ENCODE peak calls at places on chromosome 2, in nine cellular contexts. One of them, this sample, is unnamed.

GRCh38 chr2:84338069-84338468 is 121.0 kb downstream of the SUCLG1 start:
- DNase-seq in A549: no peak
- DNase-seq in K562: no peak
- DNase-seq in adrenal gland: no peak
- DNase-seq in HCT116: no peak
- DNase-seq in body of pancreas: no peak
- DNase-seq in endothelial cell of umbilical vein: no peak
- DNase-seq in suprapubic skin: no peak
- DNase-seq in transverse colon: no peak
- DNase-seq in this sample: no peak

GRCh38 chr2:96631804-96632435 is 6.2 kb downstream of the KANSL3 start:
- DNase-seq in A549: no peak
- DNase-seq in K562: no peak
- DNase-seq in adrenal gland: no peak
- DNase-seq in HCT116: no peak
- DNase-seq in body of pancreas: no peak
- DNase-seq in endothelial cell of umbilical vein: no peak
- DNase-seq in suprapubic skin: no peak
- DNase-seq in transverse colon: no peak
- DNase-seq in this sample: peak

GRCh38 chr2:205435970-205436369 is 246.3 kb upstream of the NRP2 start:
- DNase-seq in A549: no peak
- DNase-seq in K562: no peak
- DNase-seq in adrenal gland: no peak
- DNase-seq in HCT116: no peak
- DNase-seq in body of pancreas: no peak
- DNase-seq in endothelial cell of umbilical vein: peak
- DNase-seq in suprapubic skin: no peak
- DNase-seq in transverse colon: no peak
- DNase-seq in this sample: no peak

GRCh38 chr2:75592888-75593287 is 32.1 kb upstream of the EVA1A start:
- DNase-seq in A549: no peak
- DNase-seq in K562: no peak
- DNase-seq in adrenal gland: no peak
- DNase-seq in HCT116: no peak
- DNase-seq in body of pancreas: no peak
- DNase-seq in endothelial cell of umbilical vein: no peak
- DNase-seq in suprapubic skin: no peak
- DNase-seq in transverse colon: no peak
- DNase-seq in this sample: no peak

GRCh38 chr2:113155331-113155730 is 18.4 kb upstream of the PSD4 start:
- DNase-seq in A549: no peak
- DNase-seq in K562: no peak
- DNase-seq in adrenal gland: no peak
- DNase-seq in HCT116: no peak
- DNase-seq in body of pancreas: no peak
- DNase-seq in endothelial cell of umbilical vein: no peak
- DNase-seq in suprapubic skin: no peak
- DNase-seq in transverse colon: no peak
- DNase-seq in this sample: no peak

GRCh38 chr2:131062066-131062465 is 31.2 kb downstream of the FAM168B start:
- DNase-seq in A549: no peak
- DNase-seq in K562: no peak
- DNase-seq in adrenal gland: no peak
- DNase-seq in HCT116: no peak
- DNase-seq in body of pancreas: no peak
- DNase-seq in endothelial cell of umbilical vein: peak
- DNase-seq in suprapubic skin: no peak
- DNase-seq in transverse colon: no peak
- DNase-seq in this sample: no peak

GRCh38 chr2:68776124-68776523 is 41.5 kb downstream of the ARHGAP25 start:
- DNase-seq in A549: no peak
- DNase-seq in K562: peak
- DNase-seq in adrenal gland: no peak
- DNase-seq in HCT116: no peak
- DNase-seq in body of pancreas: no peak
- DNase-seq in endothelial cell of umbilical vein: no peak
- DNase-seq in suprapubic skin: no peak
- DNase-seq in transverse colon: no peak
- DNase-seq in this sample: no peak

GRCh38 chr2:54656863-54657262 is 66.6 kb upstream of the EML6 start:
- DNase-seq in A549: no peak
- DNase-seq in K562: no peak
- DNase-seq in adrenal gland: no peak
- DNase-seq in HCT116: no peak
- DNase-seq in body of pancreas: no peak
- DNase-seq in endothelial cell of umbilical vein: no peak
- DNase-seq in suprapubic skin: no peak
- DNase-seq in transverse colon: no peak
- DNase-seq in this sample: no peak

GRCh38 chr2:172724724-172725123 is 10.9 kb upstream of the RAPGEF4 start:
- DNase-seq in A549: no peak
- DNase-seq in K562: no peak
- DNase-seq in adrenal gland: no peak
- DNase-seq in HCT116: no peak
- DNase-seq in body of pancreas: no peak
- DNase-seq in endothelial cell of umbilical vein: no peak
- DNase-seq in suprapubic skin: no peak
- DNase-seq in transverse colon: no peak
- DNase-seq in this sample: no peak

GRCh38 chr2:146844226-146844990 is 1000.4 kb upstream of the ACVR2A start:
- DNase-seq in A549: no peak
- DNase-seq in K562: no peak
- DNase-seq in adrenal gland: no peak
- DNase-seq in HCT116: no peak
- DNase-seq in body of pancreas: no peak
- DNase-seq in endothelial cell of umbilical vein: no peak
- DNase-seq in suprapubic skin: no peak
- DNase-seq in transverse colon: no peak
- DNase-seq in this sample: no peak

GRCh38 chr2:132276571-132276981 is 114.8 kb upstream of the ANKRD30BL start:
- DNase-seq in A549: no peak
- DNase-seq in K562: no peak
- DNase-seq in adrenal gland: no peak
- DNase-seq in HCT116: no peak
- DNase-seq in body of pancreas: no peak
- DNase-seq in endothelial cell of umbilical vein: no peak
- DNase-seq in suprapubic skin: no peak
- DNase-seq in transverse colon: no peak
- DNase-seq in this sample: no peak

GRCh38 chr2:61493523-61493942 is 22.6 kb upstream of the USP34 start:
- DNase-seq in A549: no peak
- DNase-seq in K562: no peak
- DNase-seq in adrenal gland: no peak
- DNase-seq in HCT116: no peak
- DNase-seq in body of pancreas: no peak
- DNase-seq in endothelial cell of umbilical vein: peak
- DNase-seq in suprapubic skin: no peak
- DNase-seq in transverse colon: no peak
- DNase-seq in this sample: no peak

GRCh38 chr2:201257381-201257940 is 2.9 kb upstream of the CASP8 start:
- DNase-seq in A549: peak
- DNase-seq in K562: peak
- DNase-seq in adrenal gland: peak
- DNase-seq in HCT116: no peak
- DNase-seq in body of pancreas: peak
- DNase-seq in endothelial cell of umbilical vein: no peak
- DNase-seq in suprapubic skin: no peak
- DNase-seq in transverse colon: peak
- DNase-seq in this sample: peak

GRCh38 chr2:143524001-143524608 is 394.9 kb downstream of the ARHGAP15 start:
- DNase-seq in A549: no peak
- DNase-seq in K562: no peak
- DNase-seq in adrenal gland: no peak
- DNase-seq in HCT116: no peak
- DNase-seq in body of pancreas: no peak
- DNase-seq in endothelial cell of umbilical vein: no peak
- DNase-seq in suprapubic skin: no peak
- DNase-seq in transverse colon: no peak
- DNase-seq in this sample: no peak

GRCh38 chr2:67877281-67877680 is 185.5 kb downstream of the C1D start:
- DNase-seq in A549: no peak
- DNase-seq in K562: no peak
- DNase-seq in adrenal gland: no peak
- DNase-seq in HCT116: no peak
- DNase-seq in body of pancreas: no peak
- DNase-seq in endothelial cell of umbilical vein: no peak
- DNase-seq in suprapubic skin: no peak
- DNase-seq in transverse colon: no peak
- DNase-seq in this sample: no peak

GRCh38 chr2:71451695-71452094 is 1.7 kb upstream of the DYSF start:
- DNase-seq in A549: no peak
- DNase-seq in K562: no peak
- DNase-seq in adrenal gland: no peak
- DNase-seq in HCT116: no peak
- DNase-seq in body of pancreas: no peak
- DNase-seq in endothelial cell of umbilical vein: no peak
- DNase-seq in suprapubic skin: no peak
- DNase-seq in transverse colon: no peak
- DNase-seq in this sample: no peak

DNA sequence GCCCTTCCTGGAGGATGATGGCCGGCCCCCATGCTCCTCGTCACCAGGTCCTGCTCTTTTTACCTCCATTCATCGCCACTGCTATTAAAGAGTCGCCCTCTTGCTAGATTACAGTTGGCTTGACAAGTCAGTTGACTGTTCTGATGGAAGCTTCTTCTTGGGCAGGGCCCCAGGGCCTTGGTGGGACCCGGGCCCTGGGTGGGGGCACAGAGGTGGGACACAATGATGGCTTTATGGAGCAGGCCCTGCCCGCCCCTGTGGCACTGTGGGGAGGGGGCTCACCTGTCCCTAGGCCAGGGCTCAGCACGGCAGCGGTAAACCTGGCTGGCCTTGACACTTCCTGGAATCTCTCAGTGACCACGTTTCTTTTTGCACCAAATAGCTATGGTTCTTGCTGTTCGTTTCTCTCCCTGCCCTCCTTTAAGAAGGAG is 4.8 kb upstream of the HS6ST1 start:
- DNase-seq in A549: no peak
- DNase-seq in K562: no peak
- DNase-seq in adrenal gland: no peak
- DNase-seq in HCT116: no peak
- DNase-seq in body of pancreas: peak
- DNase-seq in endothelial cell of umbilical vein: no peak
- DNase-seq in suprapubic skin: peak
- DNase-seq in transverse colon: no peak
- DNase-seq in this sample: no peak
- H3K27ac ChIP-seq in A549: no peak
- H3K27ac ChIP-seq in K562: no peak
- H3K27ac ChIP-seq in adrenal gland: no peak
- H3K27ac ChIP-seq in HCT116: no peak
- H3K27ac ChIP-seq in body of pancreas: peak
- H3K27ac ChIP-seq in endothelial cell of umbilical vein: no peak
- H3K27ac ChIP-seq in suprapubic skin: no peak
- H3K27ac ChIP-seq in transverse colon: no peak
- H3K27ac ChIP-seq in this sample: no peak

GRCh38 chr2:212892193-212892592 is 259.2 kb downstream of the IKZF2 start:
- DNase-seq in A549: no peak
- DNase-seq in K562: peak
- DNase-seq in adrenal gland: peak
- DNase-seq in HCT116: peak
- DNase-seq in body of pancreas: no peak
- DNase-seq in endothelial cell of umbilical vein: peak
- DNase-seq in suprapubic skin: no peak
- DNase-seq in transverse colon: no peak
- DNase-seq in this sample: peak
- TF ChIP-seq CTCF in A549: peak
- TF ChIP-seq CTCF in K562: no peak
- TF ChIP-seq CTCF in adrenal gland: no peak
- TF ChIP-seq CTCF in HCT116: peak
- TF ChIP-seq CTCF in body of pancreas: no peak
- TF ChIP-seq CTCF in endothelial cell of umbilical vein: peak
- TF ChIP-seq CTCF in suprapubic skin: no peak
- TF ChIP-seq CTCF in transverse colon: no peak
- TF ChIP-seq CTCF in this sample: peak

DNA sequence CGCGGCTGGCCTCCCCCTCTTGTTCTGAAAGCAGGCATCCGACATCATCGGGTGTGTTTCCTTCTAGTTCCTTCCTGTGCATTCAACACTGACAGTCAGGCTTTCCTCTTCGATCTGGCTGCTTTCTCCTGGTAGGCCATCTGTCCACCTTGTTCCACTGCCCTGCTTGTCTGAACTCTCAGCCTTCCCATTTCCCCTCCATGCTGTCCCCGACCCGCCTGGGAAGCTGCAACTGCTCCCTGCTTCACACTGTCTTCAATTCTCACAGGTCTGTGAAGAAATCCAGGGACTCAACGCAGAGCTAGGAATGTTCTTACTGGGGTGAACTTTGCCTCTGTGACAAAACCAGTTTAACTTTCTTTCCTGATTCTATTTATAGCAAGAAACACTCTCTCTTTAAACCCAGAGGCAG is 43.0 kb downstream of the KIF3C start:
- DNase-seq in A549: no peak
- DNase-seq in K562: no peak
- DNase-seq in adrenal gland: no peak
- DNase-seq in HCT116: no peak
- DNase-seq in body of pancreas: no peak
- DNase-seq in endothelial cell of umbilical vein: peak
- DNase-seq in suprapubic skin: no peak
- DNase-seq in transverse colon: peak
- DNase-seq in this sample: peak
- TF ChIP-seq POLR2A in A549: no peak
- TF ChIP-seq POLR2A in K562: no peak
- TF ChIP-seq POLR2A in adrenal gland: no peak
- TF ChIP-seq POLR2A in HCT116: no peak
- TF ChIP-seq POLR2A in body of pancreas: no peak
- TF ChIP-seq POLR2A in endothelial cell of umbilical vein: no peak
- TF ChIP-seq POLR2A in suprapubic skin: no peak
- TF ChIP-seq POLR2A in transverse colon: peak
- TF ChIP-seq POLR2A in this sample: no peak

GRCh38 chr2:191577611-191578010 is 100.3 kb upstream of the NABP1 start:
- DNase-seq in A549: no peak
- DNase-seq in K562: no peak
- DNase-seq in adrenal gland: no peak
- DNase-seq in HCT116: no peak
- DNase-seq in body of pancreas: no peak
- DNase-seq in endothelial cell of umbilical vein: no peak
- DNase-seq in suprapubic skin: no peak
- DNase-seq in transverse colon: no peak
- DNase-seq in this sample: no peak

GRCh38 chr2:191580581-191580980 is 97.4 kb upstream of the NABP1 start:
- DNase-seq in A549: no peak
- DNase-seq in K562: no peak
- DNase-seq in adrenal gland: no peak
- DNase-seq in HCT116: no peak
- DNase-seq in body of pancreas: no peak
- DNase-seq in endothelial cell of umbilical vein: no peak
- DNase-seq in suprapubic skin: no peak
- DNase-seq in transverse colon: no peak
- DNase-seq in this sample: no peak

GRCh38 chr2:191578031-191578430 is 99.9 kb upstream of the NABP1 start:
- DNase-seq in A549: no peak
- DNase-seq in K562: no peak
- DNase-seq in adrenal gland: no peak
- DNase-seq in HCT116: no peak
- DNase-seq in body of pancreas: no peak
- DNase-seq in endothelial cell of umbilical vein: no peak
- DNase-seq in suprapubic skin: no peak
- DNase-seq in transverse colon: no peak
- DNase-seq in this sample: no peak

GRCh38 chr2:191581003-191581402 is 96.9 kb upstream of the NABP1 start:
- DNase-seq in A549: no peak
- DNase-seq in K562: no peak
- DNase-seq in adrenal gland: no peak
- DNase-seq in HCT116: no peak
- DNase-seq in body of pancreas: no peak
- DNase-seq in endothelial cell of umbilical vein: no peak
- DNase-seq in suprapubic skin: no peak
- DNase-seq in transverse colon: no peak
- DNase-seq in this sample: no peak

GRCh38 chr2:191582355-191582754 is 95.6 kb upstream of the NABP1 start:
- DNase-seq in A549: peak
- DNase-seq in K562: no peak
- DNase-seq in adrenal gland: no peak
- DNase-seq in HCT116: no peak
- DNase-seq in body of pancreas: no peak
- DNase-seq in endothelial cell of umbilical vein: no peak
- DNase-seq in suprapubic skin: no peak
- DNase-seq in transverse colon: no peak
- DNase-seq in this sample: no peak
- H3K27ac ChIP-seq in A549: peak
- H3K27ac ChIP-seq in K562: no peak
- H3K27ac ChIP-seq in adrenal gland: no peak
- H3K27ac ChIP-seq in HCT116: no peak
- H3K27ac ChIP-seq in body of pancreas: no peak
- H3K27ac ChIP-seq in endothelial cell of umbilical vein: no peak
- H3K27ac ChIP-seq in suprapubic skin: no peak
- H3K27ac ChIP-seq in transverse colon: no peak
- H3K27ac ChIP-seq in this sample: no peak

This sample was measured in thyroid gland.